ENCODE peak calls at places on chromosomes 3 and 15, in nine cellular contexts. H is ovary, R is stomach, M is A549, U is upper lobe of left lung, I is transverse colon, K is tibial nerve, A is GM12878, W is HepG2. V is an unnamed sample.

GRCh38 chr3:122978569-122978968 is 49.0 kb downstream of the SEMA5B start:
- DNase-seq in H (no peak), R (no peak), M (no peak), U (no peak), I (no peak), K (no peak), A (no peak), W (no peak), V (no peak)

GRCh38 chr15:67101981-67102929 is 36.9 kb downstream of the SMAD3 start:
- DNase-seq in H (no peak), R (no peak), M (no peak), U (no peak), I (no peak), K (no peak), A (peak; percentile 97), W (no peak), V (no peak)

GRCh38 chr15:48440084-48440483 is 108.9 kb downstream of the DUT start:
- DNase-seq in H (no peak), R (no peak), M (no peak), U (no peak), I (no peak), K (peak; percentile 51), A (no peak), W (no peak), V (peak; percentile 52)

GRCh38 chr15:78811124-78811824 is at the start of gene ADAMTS7:
- DNase-seq in H (peak; percentile 88), R (peak; percentile 70), M (peak; percentile 78), U (peak; percentile 96), I (peak; percentile 69), K (peak; percentile 42), A (no peak), W (no peak), V (peak; percentile 49)

GRCh38 chr3:108125550-108126071 is 34.8 kb upstream of the CD47 start:
- DNase-seq in H (no peak), R (no peak), M (no peak), U (no peak), I (peak; percentile 53), K (no peak), A (peak; percentile 83), W (no peak), V (no peak)

GRCh38 chr3:64220161-64220560 is 5.1 kb downstream of the PRICKLE2 start:
- DNase-seq in H (no peak), R (no peak), M (peak; percentile 51), U (no peak), I (no peak), K (no peak), A (no peak), W (no peak), V (no peak)

GRCh38 chr3:138875754-138876664 is 41.3 kb upstream of the PIK3CB start:
- DNase-seq in H (no peak), R (no peak), M (no peak), U (no peak), I (no peak), K (no peak), A (no peak), W (no peak), V (no peak)

GRCh38 chr15:38652998-38653397 is 88.4 kb upstream of the RASGRP1 start:
- DNase-seq in H (no peak), R (no peak), M (no peak), U (no peak), I (peak; percentile 41), K (no peak), A (no peak), W (no peak), V (no peak)

GRCh38 chr3:87318609-87319008 is 42.2 kb upstream of the POU1F1 start:
- DNase-seq in H (no peak), R (no peak), M (no peak), U (no peak), I (no peak), K (no peak), A (no peak), W (no peak), V (no peak)

GRCh38 chr3:194570898-194571297 is 62.3 kb downstream of the TMEM44 start:
- DNase-seq in H (no peak), R (no peak), M (no peak), U (no peak), I (no peak), K (no peak), A (no peak), W (no peak), V (no peak)

GRCh38 chr3:105521803-105522202 is 155.1 kb downstream of the ALCAM start:
- DNase-seq in H (no peak), R (no peak), M (no peak), U (no peak), I (no peak), K (no peak), A (no peak), W (no peak), V (no peak)

GRCh38 chr3:126530171-126531050 is 6.5 kb downstream of the CHST13 start:
- DNase-seq in H (no peak), R (peak; percentile 36), M (no peak), U (no peak), I (peak; percentile 33), K (no peak), A (no peak), W (no peak), V (no peak)

GRCh38 chr3:186722457-186722856 is 5.3 kb downstream of the KNG1 start:
- DNase-seq in H (no peak), R (no peak), M (peak; percentile 53), U (no peak), I (no peak), K (no peak), A (no peak), W (peak; percentile 18), V (peak; percentile 59)

GRCh38 chr3:104588442-104588841 is 778.3 kb upstream of the ALCAM start:
- DNase-seq in H (no peak), R (no peak), M (no peak), U (no peak), I (no peak), K (no peak), A (no peak), W (no peak), V (no peak)

DNA sequence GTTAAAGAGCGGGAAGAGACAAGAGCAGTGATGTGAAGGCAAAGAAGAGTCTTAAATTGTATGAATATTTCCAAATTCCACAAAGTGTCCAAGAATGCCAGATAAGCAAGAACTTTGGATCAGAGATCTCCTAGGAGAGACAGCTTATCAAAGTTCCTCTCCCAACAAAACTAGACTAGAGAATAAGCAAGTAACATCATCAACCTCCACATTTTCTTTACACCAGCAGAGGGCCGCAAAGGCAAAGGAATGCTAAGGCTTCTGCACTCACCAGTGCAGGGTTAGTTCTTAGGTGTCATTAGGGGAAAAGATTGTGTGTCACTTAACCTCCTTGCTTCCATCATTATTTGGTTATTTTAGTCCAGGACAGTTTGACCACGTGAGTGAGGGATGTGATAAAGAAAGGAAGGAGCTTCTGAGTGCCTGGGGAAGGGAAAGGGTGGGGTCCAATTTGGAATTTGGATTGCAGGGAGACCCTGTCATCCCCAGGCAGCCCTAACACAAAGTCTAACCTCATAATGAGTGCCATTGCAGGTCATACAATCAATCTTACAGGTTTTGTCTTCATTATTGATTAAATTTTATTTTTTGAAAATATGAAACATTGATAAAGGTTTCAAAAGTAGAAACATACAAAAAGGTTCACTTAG is 7.5 kb upstream of the CMTM6 start:
- DNase-seq in H (peak; percentile 63), R (peak; percentile 62), M (peak; percentile 77), U (no peak), I (peak; percentile 67), K (peak; percentile 84), A (no peak), W (peak; percentile 71), V (peak; percentile 75)
- TF ChIP-seq EP300 in H (no peak), R (no peak), M (no peak), U (no peak), I (no peak), K (no peak), A (no peak), W (no peak), V (no peak)

DNA sequence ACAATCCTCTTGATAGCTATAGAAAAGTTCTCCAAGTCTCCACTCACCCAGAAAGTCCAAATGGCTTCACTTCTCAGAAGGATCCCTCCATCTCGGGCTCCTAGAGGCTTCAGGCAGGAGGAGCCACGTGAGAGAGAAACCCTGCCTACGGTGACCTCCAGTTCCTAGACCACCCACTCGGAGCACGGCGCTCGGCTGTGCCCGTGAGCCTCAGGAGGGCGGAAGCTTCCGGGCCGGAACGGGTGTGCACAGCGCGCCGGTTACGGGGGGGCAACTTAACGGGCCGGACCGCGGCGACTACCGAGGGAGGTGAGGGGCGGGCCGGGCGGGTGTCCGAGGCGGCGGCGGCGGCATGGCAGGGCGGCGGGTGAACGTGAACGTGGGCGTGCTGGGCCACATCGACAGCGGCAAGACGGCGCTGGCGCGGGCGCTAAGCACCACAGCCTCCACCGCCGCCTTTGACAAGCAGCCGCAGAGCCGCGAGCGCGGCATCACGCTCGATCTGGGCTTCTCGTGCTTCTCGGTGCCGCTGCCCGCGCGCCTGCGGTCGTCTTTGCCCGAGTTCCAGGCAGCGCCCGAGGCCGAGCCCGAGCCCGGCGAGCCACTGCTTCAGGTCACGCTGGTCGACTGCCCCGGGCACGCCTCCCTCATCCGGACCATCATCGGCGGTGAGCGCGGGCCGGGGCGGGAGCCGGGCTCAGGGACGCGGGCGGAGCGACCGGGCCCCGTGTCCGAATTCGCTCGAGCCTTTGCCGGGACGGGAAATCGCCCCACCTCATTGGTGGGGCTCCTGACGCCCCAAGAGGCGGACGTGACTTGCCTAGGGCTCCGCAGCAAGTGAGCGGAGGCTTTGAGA is at the start of gene EEFSEC:
- DNase-seq in H (peak; percentile 80), R (peak; percentile 85), M (peak; percentile 85), U (peak; percentile 96), I (peak; percentile 86), K (peak; percentile 69), A (peak; percentile 57), W (peak; percentile 36), V (peak; percentile 92)
- TF ChIP-seq POLR2A in H (peak; percentile 45), R (no peak), M (peak; percentile 53), U (no peak), I (peak; percentile 59), K (peak; percentile 40), A (peak; percentile 96), W (peak; percentile 82), V (peak; percentile 59)

GRCh38 chr15:35583863-35584528 is 38.0 kb upstream of the DPH6 start:
- DNase-seq in H (no peak), R (no peak), M (no peak), U (no peak), I (no peak), K (no peak), A (no peak), W (no peak), V (no peak)
- TF ChIP-seq EP300 in H (no peak), R (no peak), M (no peak), U (no peak), I (no peak), K (no peak), A (no peak), W (no peak), V (no peak)

DNA sequence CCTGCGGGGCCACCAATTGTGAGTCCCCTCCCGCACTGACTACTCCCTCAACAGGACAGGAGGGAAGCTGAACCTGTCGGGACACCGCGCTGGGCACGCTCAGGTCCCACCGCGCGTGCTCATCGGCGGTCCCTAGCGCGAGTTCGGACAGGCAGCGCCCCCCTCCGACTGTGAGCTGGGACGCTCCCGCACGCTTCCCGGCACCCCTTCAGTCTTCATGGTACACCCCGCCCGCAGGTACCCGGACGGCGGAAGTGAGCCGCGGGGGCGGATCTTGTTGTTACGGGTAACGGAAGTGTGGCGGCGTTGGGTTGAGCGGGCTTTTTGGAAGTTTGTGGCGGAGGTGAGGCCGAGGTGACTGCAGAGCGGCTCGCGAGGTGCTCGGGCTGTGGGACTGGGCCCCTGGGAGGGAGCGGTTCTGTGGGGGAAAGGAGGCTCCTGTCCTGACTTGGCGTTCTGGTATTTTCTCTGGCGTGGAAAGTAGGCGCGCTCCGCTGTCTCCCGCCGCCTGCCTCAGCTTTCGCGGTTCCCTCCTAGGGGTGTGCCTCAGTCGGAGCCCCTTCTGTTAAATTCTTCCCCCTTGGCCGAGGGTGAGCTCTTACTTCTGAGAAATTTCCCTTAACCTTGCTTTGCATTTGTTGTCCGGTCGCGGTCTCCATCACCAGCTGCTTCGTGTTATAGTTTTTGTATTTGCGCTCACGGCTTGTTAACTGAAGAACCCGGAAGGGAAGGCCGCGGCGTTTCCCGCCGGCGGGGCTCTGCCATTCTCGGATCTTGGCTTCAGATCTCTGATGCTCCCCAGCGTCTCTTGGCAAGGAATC is at the start of gene FANCI:
- DNase-seq in H (peak; percentile 97), R (peak; percentile 97), M (peak; percentile 97), U (peak; percentile 96), I (peak; percentile 98), K (peak; percentile 96), A (peak; percentile 70), W (peak; percentile 87), V (peak; percentile 89)
- TF ChIP-seq POLR2A in H (peak; percentile 20), R (no peak), M (peak; percentile 85), U (no peak), I (peak; percentile 23), K (peak; percentile 30), A (peak; percentile 80), W (peak; percentile 60), V (peak; percentile 63)

V was measured in H1.